ENCODE peak calls at places on chromosome 22, in four cellular contexts. N is cortex of kidney, F is fibroblast of pulmonary artery, E is fibroblast of lung. Q is an unnamed sample.
A peak's percentile ranks its signal among the peaks of the same experiment; 100 is the strongest.

GRCh38 chr22:19619144-19620009 is 94.9 kb upstream of the SEPTIN5 start:
- DNase-seq in F (no peak), N (no peak), E (no peak), Q (no peak)

GRCh38 chr22:29093501-29093921 is 20.7 kb downstream of the KREMEN1 start:
- DNase-seq in N (no peak), F (no peak), E (peak; percentile 78), Q (peak; percentile 90)

GRCh38 chr22:33921576-33922181 is 1.4 kb upstream of the LARGE1 start:
- DNase-seq in N (no peak), E (peak; percentile 68), F (peak; percentile 57), Q (peak; percentile 47)

GRCh38 chr22:34135749-34136148 is 215.5 kb upstream of the LARGE1 start:
- DNase-seq in N (no peak), E (no peak), F (no peak), Q (no peak)

GRCh38 chr22:28021998-28022660 is 103.1 kb upstream of the PITPNB start:
- DNase-seq in E (no peak), N (no peak), F (no peak), Q (no peak)

GRCh38 chr22:46560696-46561295 is 23.4 kb upstream of the CELSR1 start:
- DNase-seq in N (no peak), E (no peak), F (no peak), Q (no peak)

GRCh38 chr22:20175597-20175900 is 24.7 kb upstream of the CCDC188 start:
- DNase-seq in E (peak; percentile 16), F (no peak), N (no peak), Q (peak; percentile 15)

GRCh38 chr22:48953103-48953720 is 874.5 kb downstream of the BRD1 start:
- DNase-seq in F (no peak), N (no peak), E (no peak), Q (no peak)

GRCh38 chr22:44166877-44167276 is 13.8 kb upstream of the PARVG start:
- DNase-seq in N (no peak), F (no peak), E (no peak), Q (no peak)

GRCh38 chr22:29635734-29636357 is 32.4 kb downstream of the NF2 start:
- DNase-seq in E (peak; percentile 69), N (no peak), F (peak; percentile 77), Q (peak; percentile 71)

GRCh38 chr22:42883970-42884369 is 26.9 kb upstream of the ARFGAP3 start:
- DNase-seq in F (no peak), N (no peak), E (no peak), Q (no peak)

GRCh38 chr22:49352361-49353169 is 475.1 kb downstream of the BRD1 start:
- DNase-seq in F (no peak), E (no peak), N (no peak), Q (no peak)

GRCh38 chr22:48714231-48714630 is 1113.4 kb downstream of the BRD1 start:
- DNase-seq in E (no peak), N (no peak), F (no peak), Q (no peak)

GRCh38 chr22:36301384-36301828 is 48.5 kb downstream of the APOL1 start:
- DNase-seq in E (peak; percentile 43), F (peak; percentile 73), N (no peak), Q (peak; percentile 60)

GRCh38 chr22:33299245-33299956 is 241.2 kb upstream of the SYN3 start:
- DNase-seq in N (no peak), F (no peak), E (no peak), Q (no peak)

GRCh38 chr22:27970596-27971220 is 51.7 kb upstream of the PITPNB start:
- DNase-seq in N (no peak), F (peak; percentile 17), E (peak; percentile 40), Q (no peak)

GRCh38 chr22:18994780-18995711 is 59.0 kb upstream of the PRODH start:
- DNase-seq in N (no peak), F (no peak), E (no peak), Q (no peak)

GRCh38 chr22:37742374-37743092 is 45.7 kb downstream of the TRIOBP start:
- DNase-seq in E (peak; percentile 90), N (no peak), F (peak; percentile 82), Q (peak; percentile 93)

GRCh38 chr22:33923660-33924246 is 3.5 kb upstream of the LARGE1 start:
- DNase-seq in N (no peak), E (peak; percentile 59), F (peak; percentile 84), Q (peak; percentile 75)

GRCh38 chr22:21446128-21446826 is 20.9 kb upstream of the TMEM191C start:
- DNase-seq in N (no peak), F (no peak), E (no peak), Q (no peak)

GRCh38 chr22:19983701-19984100 is 32.9 kb downstream of the ARVCF start:
- DNase-seq in F (no peak), E (no peak), N (no peak), Q (no peak)

GRCh38 chr22:29718949-29719893 is 582 bp upstream of the CABP7 start:
- DNase-seq in E (no peak), N (no peak), F (no peak), Q (no peak)

GRCh38 chr22:39431821-39432251 is 25.0 kb upstream of the MGAT3 start:
- DNase-seq in N (no peak), E (peak; percentile 36), F (peak; percentile 63), Q (no peak)

GRCh38 chr22:31093956-31094622 is 13.0 kb downstream of the SMTN start:
- DNase-seq in F (no peak), N (no peak), E (no peak), Q (no peak)

GRCh38 chr22:38184788-38185187 is 3.2 kb upstream of the PLA2G6 start:
- DNase-seq in E (no peak), F (no peak), N (no peak), Q (no peak)

GRCh38 chr22:30574095-30574981 is at the start of gene GAL3ST1:
- DNase-seq in E (no peak), F (no peak), N (no peak), Q (no peak)

GRCh38 chr22:38632528-38632927 is 23.7 kb downstream of the FAM227A start:
- DNase-seq in N (no peak), E (no peak), F (no peak), Q (no peak)

GRCh38 chr22:46068908-46069481 is 81.3 kb upstream of the PPARA start:
- DNase-seq in E (peak; percentile 87), F (peak; percentile 39), N (no peak), Q (peak; percentile 86)

GRCh38 chr22:40889116-40889515 is 27.2 kb upstream of the DNAJB7 start:
- DNase-seq in F (no peak), N (no peak), E (no peak), Q (no peak)

GRCh38 chr22:17109113-17109865 is 11.9 kb downstream of the TMEM121B start:
- DNase-seq in F (no peak), E (no peak), N (no peak), Q (no peak)

GRCh38 chr22:41009222-41009948 is 58.2 kb downstream of the RBX1 start:
- DNase-seq in F (peak; percentile 14), N (no peak), E (peak; percentile 64), Q (peak; percentile 97)

GRCh38 chr22:46551321-46551720 is 13.9 kb upstream of the CELSR1 start:
- DNase-seq in E (no peak), N (no peak), F (no peak), Q (no peak)

GRCh38 chr22:25488244-25489020 is 76.0 kb upstream of the GRK3 start:
- DNase-seq in N (no peak), E (peak; percentile 88), F (peak; percentile 78), Q (peak; percentile 76)

GRCh38 chr22:32018056-32018455 is 25.0 kb upstream of the SLC5A1 start:
- DNase-seq in E (peak; percentile 86), N (no peak), F (peak; percentile 36), Q (no peak)

GRCh38 chr22:17787159-17788022 is 13.1 kb upstream of the BID start:
- DNase-seq in E (peak; percentile 11), N (no peak), F (no peak), Q (peak; percentile 48)

GRCh38 chr22:35102663-35103062 is 36.7 kb downstream of the ISX start:
- DNase-seq in F (peak; percentile 2), E (peak; percentile 1), N (no peak), Q (no peak)

Q was measured in fibroblast of mammary gland.